ENCODE peak calls at places on chromosomes 6 and 20, in four cellular contexts. G is aorta; A is stimulated activated CD8-positive, alpha-beta memory T cell treated with anti-CD3 and anti-CD28 coated beads, Interleukin-2, amount 100 ng/mL, for 1 hour; O is mammary epithelial cell. I is an unnamed sample.

GRCh38 chr6:22466665-22467064 is 102.7 kb upstream of the HDGFL1 start:
- DNase-seq in G (no peak), A (no peak), O (no peak), I (no peak)

GRCh38 chr6:88513920-88514319 is 347.8 kb upstream of the CNR1 start:
- DNase-seq in G (no peak), A (no peak), O (no peak), I (no peak)

GRCh38 chr6:20661721-20662120 is 127.5 kb downstream of the CDKAL1 start:
- DNase-seq in G (no peak), A (no peak), O (peak), I (no peak)

GRCh38 chr6:163828038-163828790 is 413.7 kb downstream of the QKI start:
- DNase-seq in G (no peak), A (no peak), O (no peak), I (peak)

GRCh38 chr6:79334674-79335073 is 100.2 kb upstream of the HMGN3 start:
- DNase-seq in G (no peak), A (no peak), O (peak), I (no peak)

GRCh38 chr20:58642465-58642864 is 8.6 kb upstream of the STX16 start:
- DNase-seq in G (no peak), A (no peak), O (no peak), I (no peak)

GRCh38 chr6:13673368-13673767 is 38.3 kb downstream of the RANBP9 start:
- DNase-seq in G (no peak), A (no peak), O (no peak), I (no peak)

GRCh38 chr20:24950128-24950835 is 1.2 kb downstream of the CST7 start:
- DNase-seq in G (no peak), A (no peak), O (no peak), I (no peak)

GRCh38 chr6:148340586-148341297 is 1.9 kb upstream of the SASH1 start:
- DNase-seq in G (no peak), A (no peak), O (no peak), I (no peak)

GRCh38 chr20:38127920-38128528 is 37.0 kb downstream of the TGM2 start:
- DNase-seq in G (no peak), A (no peak), O (no peak), I (no peak)

GRCh38 chr6:34894693-34895092 is 5.6 kb downstream of the ANKS1A start:
- DNase-seq in G (no peak), A (no peak), O (no peak), I (no peak)

GRCh38 chr6:163536770-163537169 is 122.3 kb downstream of the QKI start:
- DNase-seq in G (no peak), A (no peak), O (peak), I (no peak)

GRCh38 chr20:50126662-50127061 is 13.7 kb upstream of the UBE2V1 start:
- DNase-seq in G (no peak), A (no peak), O (no peak), I (no peak)

GRCh38 chr6:55726144-55726543 is 147.2 kb upstream of the HMGCLL1 start:
- DNase-seq in G (no peak), A (no peak), O (no peak), I (no peak)

GRCh38 chr20:13356087-13356486 is 135.0 kb downstream of the ISM1 start:
- DNase-seq in G (no peak), A (no peak), O (no peak), I (no peak)

GRCh38 chr6:41758641-41759035 is 11.4 kb upstream of the PGC start:
- DNase-seq in G (peak), A (no peak), O (no peak), I (no peak)

GRCh38 chr6:105844275-105844848 is 241.8 kb upstream of the PRDM1 start:
- DNase-seq in G (peak), A (no peak), O (no peak), I (no peak)

GRCh38 chr6:88490865-88491264 is 324.7 kb upstream of the CNR1 start:
- DNase-seq in G (no peak), A (no peak), O (no peak), I (no peak)

GRCh38 chr6:127893541-127893940 is 7.3 kb downstream of the THEMIS start:
- DNase-seq in G (no peak), A (no peak), O (no peak), I (no peak)

GRCh38 chr6:125789167-125789566 is 1.6 kb upstream of the NCOA7 start:
- DNase-seq in G (no peak), A (no peak), O (no peak), I (no peak)

I was measured in D721Med.